ENCODE peak calls at places on chromosomes 4 and X, in eight cellular contexts. U, B, A, F, K, R, W and S are unnamed samples.

GRCh38 chr4:168604496-168605373 is 107.9 kb downstream of the PALLD start:
- DNase-seq in U (peak), B (peak), A (no peak), F (peak), K (peak), R (no peak), W (no peak), S (peak)

GRCh38 chrX:18032486-18033221 is 171.6 kb upstream of the RAI2 start:
- DNase-seq in U (no peak), B (no peak), A (no peak), F (no peak), K (no peak), R (no peak), W (no peak), S (no peak)

GRCh38 chrX:22795680-22796079 is 204.1 kb upstream of the DDX53 start:
- DNase-seq in U (peak), B (no peak), A (no peak), F (no peak), K (no peak), R (no peak), W (no peak), S (peak)

GRCh38 chrX:53283567-53283966 is 2.2 kb upstream of the IQSEC2 start:
- DNase-seq in U (no peak), B (no peak), A (no peak), F (no peak), K (no peak), R (no peak), W (no peak), S (no peak)

GRCh38 chr4:600850-601515 is 24.4 kb upstream of the PDE6B start:
- DNase-seq in U (no peak), B (no peak), A (no peak), F (no peak), K (no peak), R (no peak), W (no peak), S (no peak)

GRCh38 chr4:37625499-37625898 is 60.7 kb downstream of the RELL1 start:
- DNase-seq in U (no peak), B (no peak), A (no peak), F (no peak), K (no peak), R (no peak), W (no peak), S (no peak)

GRCh38 chrX:39645059-39645895 is 452.5 kb downstream of the BCOR start:
- DNase-seq in U (peak), B (peak), A (no peak), F (no peak), K (no peak), R (no peak), W (no peak), S (no peak)

GRCh38 chrX:65706041-65706828 is 38.8 kb downstream of the MSN start:
- DNase-seq in U (peak), B (no peak), A (no peak), F (no peak), K (no peak), R (peak), W (peak), S (peak)

GRCh38 chrX:130636277-130636676 is 234.5 kb downstream of the RBMX2 start:
- DNase-seq in U (no peak), B (no peak), A (no peak), F (no peak), K (no peak), R (no peak), W (no peak), S (no peak)

GRCh38 chr4:75512336-75513211 is 1.6 kb downstream of the RCHY1 start:
- DNase-seq in U (peak), B (no peak), A (no peak), F (no peak), K (no peak), R (no peak), W (no peak), S (peak)

GRCh38 chr4:9938933-9939332 is 82.4 kb downstream of the SLC2A9 start:
- DNase-seq in U (no peak), B (no peak), A (no peak), F (no peak), K (no peak), R (no peak), W (no peak), S (no peak)

GRCh38 chr4:129900430-129900953 is 804.5 kb downstream of the C4orf33 start:
- DNase-seq in U (no peak), B (no peak), A (no peak), F (no peak), K (no peak), R (no peak), W (no peak), S (no peak)

GRCh38 chrX:129323115-129323514 is 200.2 kb downstream of the SMARCA1 start:
- DNase-seq in U (peak), B (no peak), A (no peak), F (no peak), K (no peak), R (no peak), W (no peak), S (no peak)

GRCh38 chr4:98642991-98643426 is 15.4 kb downstream of the TSPAN5 start:
- DNase-seq in U (peak), B (no peak), A (no peak), F (no peak), K (no peak), R (no peak), W (no peak), S (peak)

GRCh38 chrX:38985375-38985774 is 184.1 kb downstream of the MID1IP1 start:
- DNase-seq in U (peak), B (no peak), A (peak), F (no peak), K (no peak), R (no peak), W (no peak), S (no peak)

GRCh38 chr4:26321326-26322276 is 787 bp downstream of the RBPJ start:
- DNase-seq in U (peak), B (no peak), A (no peak), F (no peak), K (no peak), R (peak), W (peak), S (peak)

GRCh38 chrX:19332983-19333382 is 10.7 kb upstream of the PDHA1 start:
- DNase-seq in U (peak), B (no peak), A (no peak), F (no peak), K (no peak), R (no peak), W (no peak), S (no peak)

GRCh38 chr4:137267024-137267423 is 265.3 kb downstream of the PCDH18 start:
- DNase-seq in U (peak), B (no peak), A (no peak), F (no peak), K (peak), R (no peak), W (no peak), S (peak)

GRCh38 chrX:73851014-73852009 is 288.3 kb downstream of the CHIC1 start:
- DNase-seq in U (no peak), B (no peak), A (no peak), F (no peak), K (peak), R (no peak), W (peak), S (peak)

GRCh38 chrX:78753571-78753970 is 6.1 kb downstream of the LPAR4 start:
- DNase-seq in U (no peak), B (no peak), A (no peak), F (no peak), K (no peak), R (no peak), W (no peak), S (no peak)

GRCh38 chr4:8710416-8710815 is 117.9 kb downstream of the CPZ start:
- DNase-seq in U (no peak), B (no peak), A (no peak), F (no peak), K (no peak), R (no peak), W (no peak), S (no peak)

GRCh38 chr4:4671774-4672349 is 130.0 kb upstream of the STX18 start:
- DNase-seq in U (no peak), B (no peak), A (no peak), F (no peak), K (no peak), R (no peak), W (no peak), S (no peak)

GRCh38 chr4:168183717-168184571 is 91.6 kb downstream of the ANXA10 start:
- DNase-seq in U (peak), B (no peak), A (no peak), F (peak), K (peak), R (no peak), W (no peak), S (peak)

GRCh38 chrX:15761564-15762191 is 23.6 kb downstream of the CA5B start:
- DNase-seq in U (peak), B (no peak), A (peak), F (peak), K (peak), R (peak), W (no peak), S (peak)

GRCh38 chr4:150069361-150069760 is 8.9 kb upstream of the DCLK2 start:
- DNase-seq in U (no peak), B (no peak), A (no peak), F (no peak), K (no peak), R (no peak), W (no peak), S (no peak)

GRCh38 chr4:94603170-94603747 is 151.5 kb downstream of the PDLIM5 start:
- DNase-seq in U (peak), B (peak), A (no peak), F (no peak), K (no peak), R (no peak), W (no peak), S (peak)

GRCh38 chr4:173424899-173425805 is 26.2 kb upstream of the SCRG1 start:
- DNase-seq in U (peak), B (no peak), A (no peak), F (no peak), K (peak), R (no peak), W (no peak), S (peak)

GRCh38 chr4:94665500-94666398 is 92.0 kb upstream of the BMPR1B start:
- DNase-seq in U (no peak), B (no peak), A (no peak), F (no peak), K (no peak), R (no peak), W (no peak), S (no peak)

GRCh38 chr4:118396881-118397666 is 44.3 kb upstream of the PRSS12 start:
- DNase-seq in U (peak), B (no peak), A (no peak), F (no peak), K (no peak), R (no peak), W (no peak), S (no peak)

GRCh38 chrX:16451331-16451730 is 198.6 kb upstream of the S100G start:
- DNase-seq in U (peak), B (no peak), A (no peak), F (no peak), K (no peak), R (no peak), W (no peak), S (no peak)

GRCh38 chr4:16150716-16151115 is 66.9 kb upstream of the PROM1 start:
- DNase-seq in U (no peak), B (no peak), A (no peak), F (no peak), K (no peak), R (no peak), W (no peak), S (peak)

GRCh38 chrX:154698630-154699248 is 45.4 kb upstream of the CTAG2 start:
- DNase-seq in U (no peak), B (no peak), A (no peak), F (no peak), K (no peak), R (no peak), W (no peak), S (no peak)

GRCh38 chrX:8374041-8374825 is 90.4 kb upstream of the VCX3B start:
- DNase-seq in U (peak), B (no peak), A (no peak), F (no peak), K (no peak), R (no peak), W (no peak), S (peak)

GRCh38 chr4:174209296-174209695 is 74.2 kb downstream of the FBXO8 start:
- DNase-seq in U (no peak), B (no peak), A (no peak), F (no peak), K (no peak), R (no peak), W (no peak), S (no peak)

GRCh38 chr4:6298035-6298434 is 28.4 kb downstream of the WFS1 start:
- DNase-seq in U (no peak), B (no peak), A (no peak), F (no peak), K (no peak), R (no peak), W (no peak), S (no peak)

GRCh38 chr4:41185614-41186609 is 28.4 kb downstream of the APBB2 start:
- DNase-seq in U (peak), B (no peak), A (no peak), F (no peak), K (no peak), R (no peak), W (no peak), S (peak)

GRCh38 chr4:100076753-100077152 is 113.5 kb downstream of the DDIT4L start:
- DNase-seq in U (no peak), B (no peak), A (no peak), F (no peak), K (no peak), R (no peak), W (no peak), S (peak)